ENCODE peak calls at places on chromosome 1, in eight cellular contexts. C, V, Z, U, R, D, J and T are unnamed samples.
A peak's percentile ranks its signal among the peaks of the same experiment; 100 is the strongest.

GRCh38 chr1:150493175-150493574 is 6.0 kb downstream of the TARS2 start:
- DNase-seq in C (no peak), V (no peak), Z (no peak), U (no peak), R (no peak), D (no peak), J (no peak), T (no peak)

GRCh38 chr1:39563669-39564068 is 12.9 kb downstream of the PABPC4 start:
- DNase-seq in C (no peak), V (no peak), Z (no peak), U (no peak), R (no peak), D (no peak), J (no peak), T (no peak)

GRCh38 chr1:160544647-160545046 is 21.6 kb upstream of the SLAMF6 start:
- DNase-seq in C (no peak), V (peak; percentile 30), Z (no peak), U (no peak), R (no peak), D (no peak), J (no peak), T (no peak)

GRCh38 chr1:201945157-201945556 is 1.2 kb downstream of the LMOD1 start:
- DNase-seq in C (no peak), V (peak; percentile 60), Z (no peak), U (no peak), R (no peak), D (no peak), J (no peak), T (no peak)

GRCh38 chr1:220514256-220514655 is 13.7 kb upstream of the MARK1 start:
- DNase-seq in C (no peak), V (no peak), Z (no peak), U (no peak), R (no peak), D (no peak), J (no peak), T (no peak)

GRCh38 chr1:54385727-54386022 is 20.5 kb downstream of the SSBP3 start:
- DNase-seq in C (no peak), V (no peak), Z (no peak), U (no peak), R (no peak), D (no peak), J (no peak), T (no peak)

GRCh38 chr1:173202430-173203145 is 4.5 kb downstream of the TNFSF4 start:
- DNase-seq in C (no peak), V (no peak), Z (no peak), U (peak; percentile 28), R (peak; percentile 41), D (no peak), J (no peak), T (peak; percentile 56)

GRCh38 chr1:208934933-208935332 is 648.6 kb upstream of the CAMK1G start:
- DNase-seq in C (no peak), V (no peak), Z (no peak), U (no peak), R (no peak), D (no peak), J (no peak), T (no peak)

GRCh38 chr1:42960693-42961559 is 2.3 kb upstream of the SLC2A1 start:
- DNase-seq in C (no peak), V (no peak), Z (peak; percentile 30), U (no peak), R (no peak), D (no peak), J (peak; percentile 77), T (peak; percentile 86)

GRCh38 chr1:165441166-165441955 is 3.6 kb downstream of the RXRG start:
- DNase-seq in C (no peak), V (no peak), Z (no peak), U (no peak), R (no peak), D (no peak), J (no peak), T (no peak)

GRCh38 chr1:205515781-205516253 is 11.3 kb downstream of the CDK18 start:
- DNase-seq in C (no peak), V (no peak), Z (no peak), U (peak; percentile 70), R (no peak), D (no peak), J (no peak), T (no peak)

GRCh38 chr1:12293416-12293815 is 63.6 kb downstream of the VPS13D start:
- DNase-seq in C (no peak), V (no peak), Z (no peak), U (no peak), R (no peak), D (no peak), J (no peak), T (no peak)